ENCODE peak calls at places on chromosomes 12 and 14, in ten cellular contexts. H, N, F, T, W, Z, Q, L, G and U are unnamed samples.

GRCh38 chr14:104639889-104640548 is 35.4 kb upstream of the TMEM179 start:
- DNase-seq in F (peak), G (peak), T (peak), Q (no peak), W (no peak), Z (no peak), H (peak), L (peak), N (peak), U (no peak)

GRCh38 chr14:90455100-90455571 is 58.3 kb downstream of the CALM1 start:
- DNase-seq in Z (no peak), T (no peak), N (no peak), F (no peak), L (no peak), Q (no peak), G (no peak), H (no peak), W (no peak), U (peak)

GRCh38 chr14:104683653-104684448 is 5.6 kb upstream of the INF2 start:
- DNase-seq in F (no peak), Q (no peak), T (no peak), H (no peak), G (no peak), Z (no peak), N (no peak), L (no peak), W (no peak), U (no peak)

GRCh38 chr14:90506748-90507147 is 109.9 kb downstream of the CALM1 start:
- DNase-seq in Z (no peak), N (no peak), G (no peak), L (no peak), F (no peak), H (no peak), T (no peak), W (no peak), Q (no peak), U (no peak)

GRCh38 chr12:47411961-47412360 is 293.9 kb downstream of the RPAP3 start:
- DNase-seq in Q (no peak), H (no peak), T (no peak), L (no peak), Z (no peak), F (peak), W (no peak), N (no peak), G (no peak), U (no peak)

GRCh38 chr12:47881041-47881440 is 23.8 kb downstream of the VDR start:
- DNase-seq in G (no peak), T (no peak), Q (no peak), F (no peak), W (no peak), H (no peak), N (no peak), Z (no peak), L (no peak), U (no peak)

GRCh38 chr12:2179058-2179457 is 126.3 kb downstream of the CACNA1C start:
- DNase-seq in T (no peak), Q (no peak), L (no peak), H (no peak), G (no peak), Z (no peak), W (no peak), F (no peak), N (no peak), U (no peak)

GRCh38 chr12:94872007-94872653 is 131.4 kb downstream of the NDUFA12 start:
- DNase-seq in H (no peak), W (no peak), Q (no peak), L (peak), F (no peak), G (no peak), N (no peak), T (peak), Z (no peak), U (no peak)

GRCh38 chr14:33120341-33120740 is 181.7 kb downstream of the NPAS3 start:
- DNase-seq in N (no peak), T (no peak), Q (no peak), H (no peak), G (peak), W (no peak), F (no peak), Z (no peak), L (no peak), U (no peak)

GRCh38 chr12:8781326-8781725 is 41.1 kb upstream of the A2ML1 start:
- DNase-seq in H (no peak), F (no peak), Q (no peak), N (peak), W (no peak), Z (no peak), G (no peak), L (no peak), T (no peak), U (no peak)

GRCh38 chr12:120013659-120014380 is 24.8 kb downstream of the BICDL1 start:
- DNase-seq in T (no peak), H (peak), W (no peak), F (no peak), G (no peak), Q (no peak), N (no peak), L (no peak), Z (no peak), U (no peak)

GRCh38 chr14:33686218-33686617 is 264.7 kb downstream of the EGLN3 start:
- DNase-seq in G (no peak), H (no peak), N (no peak), W (no peak), T (no peak), F (peak), Q (no peak), Z (no peak), L (no peak), U (no peak)

GRCh38 chr12:57983150-57983857 is 41.9 kb downstream of the ATP23 start:
- DNase-seq in G (no peak), Z (no peak), W (no peak), N (peak), F (peak), Q (no peak), T (peak), L (no peak), H (peak), U (no peak)

GRCh38 chr12:58202933-58203713 is 261.8 kb downstream of the ATP23 start:
- DNase-seq in Z (no peak), H (no peak), T (no peak), W (no peak), L (no peak), Q (no peak), N (no peak), G (no peak), F (no peak), U (no peak)

GRCh38 chr12:70756118-70756517 is 118.9 kb upstream of the PTPRB start:
- DNase-seq in G (no peak), W (no peak), H (no peak), T (no peak), Z (no peak), Q (no peak), F (peak), L (no peak), N (no peak), U (peak)

GRCh38 chr12:115371711-115372110 is 687.7 kb upstream of the TBX3 start:
- DNase-seq in H (no peak), L (no peak), G (no peak), T (no peak), F (no peak), N (no peak), Q (no peak), Z (no peak), W (no peak), U (no peak)

GRCh38 chr12:71702590-71702989 is 16.7 kb downstream of the TMEM19 start:
- DNase-seq in L (no peak), F (peak), H (no peak), N (no peak), T (no peak), Z (no peak), W (no peak), Q (no peak), G (no peak), U (no peak)

GRCh38 chr12:54991992-54992377 is 7.4 kb upstream of the TESPA1 start:
- DNase-seq in W (no peak), H (no peak), L (no peak), F (no peak), Z (no peak), T (no peak), N (no peak), Q (no peak), G (no peak), U (no peak)

GRCh38 chr12:12705833-12706520 is 10.0 kb upstream of the GPR19 start:
- DNase-seq in H (no peak), G (no peak), W (no peak), N (no peak), Z (no peak), T (no peak), F (no peak), Q (no peak), L (peak), U (no peak)

GRCh38 chr12:89166525-89166934 is 185.8 kb downstream of the DUSP6 start:
- DNase-seq in L (no peak), T (no peak), N (no peak), Q (no peak), W (no peak), Z (no peak), G (no peak), H (no peak), F (peak), U (no peak)

GRCh38 chr12:14156606-14157005 is 175.2 kb upstream of the GRIN2B start:
- DNase-seq in W (no peak), Q (no peak), H (no peak), F (no peak), Z (no peak), G (no peak), L (no peak), T (no peak), N (no peak), U (no peak)

GRCh38 chr14:104416383-104416782 is 163.2 kb upstream of the C14orf180 start:
- DNase-seq in H (no peak), W (no peak), N (no peak), Q (no peak), G (no peak), L (no peak), F (no peak), Z (no peak), T (no peak), U (no peak)

GRCh38 chr12:30913323-30913722 is 13.2 kb upstream of the TSPAN11 start:
- DNase-seq in G (no peak), N (no peak), F (no peak), Z (no peak), Q (no peak), H (no peak), T (no peak), W (no peak), L (no peak), U (no peak)

GRCh38 chr12:88142610-88142991 is 494 bp downstream of the TMTC3 start:
- DNase-seq in F (no peak), L (peak), Q (peak), T (peak), N (peak), G (no peak), W (no peak), H (no peak), Z (no peak), U (peak)

GRCh38 chr14:104195854-104196253 is 57.5 kb downstream of the KIF26A start:
- DNase-seq in L (no peak), G (no peak), N (no peak), Q (no peak), H (no peak), W (no peak), F (no peak), Z (no peak), T (no peak), U (no peak)

GRCh38 chr12:3005736-3006135 is 46.5 kb downstream of the TEAD4 start:
- DNase-seq in W (no peak), N (no peak), L (no peak), F (peak), G (no peak), H (no peak), Z (no peak), Q (no peak), T (no peak), U (no peak)

GRCh38 chr12:116601524-116601923 is 42.3 kb downstream of the MAP1LC3B2 start:
- DNase-seq in F (peak), L (no peak), Q (no peak), H (no peak), T (no peak), N (no peak), G (peak), Z (no peak), W (no peak), U (no peak)

GRCh38 chr14:100651999-100652508 is 64.8 kb upstream of the BEGAIN start:
- DNase-seq in W (no peak), G (no peak), H (no peak), L (no peak), N (peak), Z (no peak), Q (no peak), F (peak), T (peak), U (no peak)

GRCh38 chr14:22158560-22158959 is 430.5 kb downstream of the DAD1 start:
- DNase-seq in H (no peak), Z (no peak), W (no peak), F (no peak), L (no peak), T (no peak), G (no peak), N (no peak), Q (no peak), U (no peak)

GRCh38 chr12:72102150-72102549 is 163.5 kb downstream of the TPH2 start:
- DNase-seq in W (no peak), T (no peak), Z (no peak), F (no peak), Q (no peak), H (no peak), G (no peak), N (no peak), L (no peak), U (no peak)

GRCh38 chr14:61644834-61645233 is 50.5 kb upstream of the HIF1A start:
- DNase-seq in W (no peak), T (no peak), H (no peak), Z (no peak), F (peak), Q (no peak), L (no peak), G (no peak), N (no peak), U (no peak)

GRCh38 chr14:97699026-97699425 is 901.8 kb downstream of the VRK1 start:
- DNase-seq in G (no peak), F (no peak), L (no peak), N (no peak), T (no peak), Q (no peak), W (no peak), Z (no peak), H (no peak), U (no peak)

GRCh38 chr12:91021076-91021475 is 16.3 kb upstream of the EPYC start:
- DNase-seq in F (no peak), L (no peak), Q (no peak), T (no peak), N (no peak), Z (no peak), G (no peak), H (no peak), W (no peak), U (no peak)

DNA sequence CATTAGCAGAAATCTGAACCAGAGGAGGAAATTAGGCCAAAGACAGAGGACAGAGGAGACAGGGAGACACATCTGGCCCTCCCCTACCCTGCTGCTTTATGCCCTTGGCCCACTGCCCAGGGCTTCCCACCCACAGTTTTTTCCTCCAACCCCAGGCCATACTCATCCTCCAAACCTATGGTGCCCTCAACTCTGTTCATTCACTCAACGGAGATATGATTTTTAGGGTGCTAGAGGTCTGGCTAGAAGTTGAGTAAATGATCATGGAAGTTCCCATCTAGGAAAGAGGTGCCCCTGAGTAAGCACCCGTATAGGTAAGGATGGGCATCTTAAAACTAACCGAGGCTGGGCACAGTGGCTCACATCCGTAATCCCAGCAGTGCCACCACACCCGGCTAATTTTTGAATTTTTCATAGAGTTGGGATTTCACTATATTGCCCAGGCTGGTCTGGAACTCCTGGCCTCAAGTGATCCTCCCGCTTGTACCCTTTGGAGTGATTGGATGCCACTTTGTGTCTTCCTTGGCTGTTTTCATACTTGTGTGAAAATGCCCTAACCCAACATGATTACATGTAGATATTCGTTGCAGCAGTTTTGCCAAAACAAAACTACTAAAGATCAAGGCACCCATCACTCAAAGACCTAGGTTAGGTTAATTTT is 4.4 kb downstream of the KRT18 start:
- DNase-seq in T (no peak), Q (no peak), N (no peak), H (no peak), Z (no peak), W (no peak), L (no peak), F (no peak), G (no peak), U (no peak)
- TF ChIP-seq POLR2A in T (peak), Q (no peak), N (no peak), H (no peak), Z (no peak), W (no peak), L (no peak), F (no peak), G (no peak), U (no peak)

DNA sequence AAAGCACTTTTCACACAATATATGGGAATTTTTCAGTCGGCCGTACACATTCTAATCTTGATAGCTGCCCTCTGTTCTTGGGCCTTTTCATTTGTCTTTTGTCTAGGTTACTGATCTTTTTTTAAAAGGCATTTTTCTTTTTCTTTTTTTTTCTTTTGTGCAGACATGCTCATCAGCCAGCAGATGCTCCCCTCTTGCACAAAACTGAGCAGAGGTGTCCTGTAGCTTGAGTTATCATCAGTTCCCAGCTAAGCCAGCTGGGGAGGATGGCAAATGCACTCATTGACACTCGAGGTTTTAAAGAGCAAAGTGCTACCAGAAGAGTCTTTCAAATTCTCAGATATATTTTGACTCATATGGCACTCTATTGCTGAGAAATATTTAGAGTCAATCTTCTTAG is 913.9 kb upstream of the SEL1L start:
- DNase-seq in F (no peak), Q (no peak), T (no peak), H (no peak), Z (no peak), W (no peak), L (no peak), N (no peak), G (no peak), U (no peak)
- TF ChIP-seq POLR2A in F (no peak), Q (no peak), T (no peak), H (no peak), Z (no peak), W (no peak), L (no peak), N (no peak), G (no peak), U (no peak)

DNA sequence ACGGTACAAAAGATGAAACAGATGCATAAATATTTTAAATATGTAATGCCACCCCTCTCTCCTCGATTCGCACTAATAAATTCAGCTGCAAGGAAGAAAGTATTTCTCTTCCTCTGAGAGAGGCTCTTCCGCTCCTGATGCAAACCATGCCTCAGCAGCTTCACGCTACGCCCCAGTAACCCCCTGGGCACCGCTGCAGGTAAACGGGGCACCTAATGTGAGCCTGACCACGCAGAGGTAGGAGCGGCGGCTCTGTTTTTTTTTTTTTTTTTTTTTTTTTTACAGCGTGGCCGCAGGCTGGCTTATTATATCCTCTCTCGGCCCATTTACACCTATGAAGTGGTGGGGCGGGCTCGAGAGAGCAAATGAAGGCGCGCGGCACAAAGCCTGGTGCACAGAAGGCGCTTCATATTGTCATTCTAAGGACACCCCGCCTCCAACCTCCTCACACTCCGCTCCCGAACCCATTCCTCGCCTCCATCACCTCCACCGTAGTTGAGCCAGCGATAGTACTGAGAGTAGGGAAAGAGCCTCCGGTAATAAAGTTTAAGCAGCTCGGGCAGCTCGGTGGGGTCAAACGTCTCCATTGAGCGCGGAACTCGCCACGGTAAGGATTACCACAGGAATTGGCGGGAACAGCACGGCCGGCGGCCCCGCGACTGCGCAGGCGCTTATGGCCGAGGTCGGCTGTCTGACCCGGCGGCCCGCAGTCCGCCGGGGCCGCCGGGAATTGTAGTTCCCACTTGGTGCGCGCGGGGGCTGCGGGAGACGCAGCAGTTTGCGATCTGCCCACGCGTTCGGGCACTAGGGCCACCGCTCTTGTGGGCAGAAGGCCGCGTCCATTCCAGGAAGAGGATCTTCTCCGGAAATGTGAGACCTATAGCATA is at the start of gene PRIM1:
- DNase-seq in H (peak), F (peak), G (peak), Q (peak), L (peak), T (peak), N (peak), Z (peak), W (no peak), U (peak)
- TF ChIP-seq POLR2A in H (peak), F (no peak), G (peak), Q (peak), L (no peak), T (peak), N (peak), Z (peak), W (peak), U (peak)

GRCh38 chr14:75982724-75983358 is 1.0 kb upstream of the TGFB3 start:
- DNase-seq in W (no peak), G (peak), L (no peak), N (peak), Z (peak), Q (peak), F (peak), T (peak), H (no peak), U (peak)

GRCh38 chr14:75986439-75986765 is 839 bp downstream of the IFT43 start:
- DNase-seq in N (no peak), L (no peak), F (no peak), Z (no peak), T (no peak), W (no peak), H (no peak), G (no peak), Q (no peak), U (no peak)

GRCh38 chr14:75984674-75985073 is 889 bp upstream of the IFT43 start:
- DNase-seq in G (no peak), F (no peak), Z (no peak), W (no peak), Q (no peak), T (no peak), N (no peak), H (no peak), L (no peak), U (no peak)

GRCh38 chr14:75987201-75987970 is 1.8 kb downstream of the IFT43 start:
- DNase-seq in T (no peak), H (no peak), N (no peak), Z (no peak), W (no peak), G (no peak), L (no peak), Q (no peak), F (no peak), U (no peak)

DNA sequence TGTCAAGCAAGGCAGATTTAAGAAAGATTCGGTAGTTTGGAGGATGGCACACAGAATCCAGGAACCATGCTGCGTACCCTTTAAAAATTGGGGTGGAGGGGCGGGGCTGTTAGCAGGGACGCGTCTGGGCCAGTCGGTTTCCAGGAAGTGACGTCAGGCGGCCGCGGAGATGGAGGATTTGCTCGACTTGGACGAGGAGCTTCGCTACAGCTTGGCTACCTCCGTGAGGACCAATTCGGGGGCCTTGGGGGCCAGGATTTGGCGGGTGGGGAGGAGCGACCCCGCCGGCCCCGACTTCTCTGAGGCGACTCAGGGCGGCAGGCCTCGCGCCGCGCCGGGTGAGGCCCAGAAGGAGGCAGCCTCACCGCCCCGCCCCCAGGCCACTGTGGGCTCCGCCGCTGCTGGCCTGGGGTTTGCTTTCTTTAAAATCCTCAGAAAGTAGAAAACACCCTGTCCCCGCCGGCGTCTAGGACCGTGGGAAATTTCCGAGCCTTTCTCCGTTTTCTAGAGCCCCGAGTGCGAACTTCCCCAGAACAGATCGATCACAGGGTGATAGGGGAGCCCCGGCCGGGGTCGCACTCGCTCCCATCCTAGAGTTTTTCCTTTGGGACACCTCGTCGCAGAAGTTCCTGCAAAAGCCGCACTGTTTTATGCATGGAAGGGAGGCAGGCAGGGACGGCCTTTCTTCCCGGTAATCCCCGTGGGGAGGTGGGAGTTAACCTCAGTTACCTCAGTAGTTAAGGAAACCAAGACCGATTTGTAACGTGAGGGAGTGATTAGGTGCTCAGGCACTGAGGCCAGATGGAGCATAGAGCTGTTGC is at the start of gene IFT43:
- DNase-seq in F (peak), N (peak), G (peak), Q (peak), L (peak), H (peak), T (peak), Z (peak), W (peak), U (peak)
- TF ChIP-seq POLR2A in F (no peak), N (no peak), G (no peak), Q (no peak), L (no peak), H (no peak), T (peak), Z (peak), W (peak), U (peak)